ENCODE peak calls at places on chromosome 15, in four cellular contexts. One of them, this sample, is unnamed.

GRCh38 chr15:52154896-52155865 is 36.0 kb downstream of the GNB5 start:
- DNase-seq in progenitor cell of endocrine pancreas: no peak
- DNase-seq in COR-L47: no peak
- DNase-seq in PC-9: no peak
- DNase-seq in this sample: no peak

GRCh38 chr15:67307156-67307555 is 52.6 kb downstream of the IQCH start:
- DNase-seq in PC-9: no peak
- DNase-seq in COR-L47: no peak
- DNase-seq in progenitor cell of endocrine pancreas: no peak
- DNase-seq in this sample: no peak

GRCh38 chr15:80507638-80508316 is 103.6 kb downstream of the ARNT2 start:
- DNase-seq in progenitor cell of endocrine pancreas: no peak
- DNase-seq in COR-L47: no peak
- DNase-seq in PC-9: no peak
- DNase-seq in this sample: no peak

GRCh38 chr15:66226736-66227135 is 26.8 kb downstream of the MEGF11 start:
- DNase-seq in progenitor cell of endocrine pancreas: no peak
- DNase-seq in PC-9: no peak
- DNase-seq in COR-L47: no peak
- DNase-seq in this sample: no peak

GRCh38 chr15:101332061-101332467 is 37.0 kb upstream of the SNRPA1 start:
- DNase-seq in progenitor cell of endocrine pancreas: no peak
- DNase-seq in COR-L47: no peak
- DNase-seq in PC-9: no peak
- DNase-seq in this sample: no peak

GRCh38 chr15:38768970-38769369 is 204.4 kb upstream of the RASGRP1 start:
- DNase-seq in progenitor cell of endocrine pancreas: no peak
- DNase-seq in PC-9: no peak
- DNase-seq in COR-L47: no peak
- DNase-seq in this sample: no peak

GRCh38 chr15:73318463-73319351 is 50.1 kb downstream of the HCN4 start:
- DNase-seq in COR-L47: peak; percentile 99
- DNase-seq in PC-9: no peak
- DNase-seq in progenitor cell of endocrine pancreas: no peak
- DNase-seq in this sample: peak; percentile 25

GRCh38 chr15:63597033-63597790 is at the start of gene FBXL22:
- DNase-seq in COR-L47: no peak
- DNase-seq in progenitor cell of endocrine pancreas: no peak
- DNase-seq in PC-9: no peak
- DNase-seq in this sample: no peak

GRCh38 chr15:70704166-70704565 is 59.2 kb downstream of the UACA start:
- DNase-seq in COR-L47: no peak
- DNase-seq in PC-9: no peak
- DNase-seq in progenitor cell of endocrine pancreas: no peak
- DNase-seq in this sample: no peak

GRCh38 chr15:69468241-69469121 is 15.9 kb downstream of the RPLP1 start:
- DNase-seq in progenitor cell of endocrine pancreas: no peak
- DNase-seq in PC-9: peak; percentile 81
- DNase-seq in COR-L47: peak; percentile 95
- DNase-seq in this sample: peak; percentile 84

GRCh38 chr15:59307164-59307535 is 65.5 kb downstream of the MYO1E start:
- DNase-seq in PC-9: no peak
- DNase-seq in COR-L47: no peak
- DNase-seq in progenitor cell of endocrine pancreas: no peak
- DNase-seq in this sample: no peak

GRCh38 chr15:54803139-54803808 is 393.5 kb downstream of the RSL24D1 start:
- DNase-seq in COR-L47: no peak
- DNase-seq in progenitor cell of endocrine pancreas: no peak
- DNase-seq in PC-9: no peak
- DNase-seq in this sample: no peak

GRCh38 chr15:37136666-37137065 is 36.3 kb upstream of the MEIS2 start:
- DNase-seq in progenitor cell of endocrine pancreas: no peak
- DNase-seq in COR-L47: no peak
- DNase-seq in PC-9: no peak
- DNase-seq in this sample: no peak

GRCh38 chr15:90883971-90884718 is at the start of gene FES:
- DNase-seq in progenitor cell of endocrine pancreas: no peak
- DNase-seq in PC-9: no peak
- DNase-seq in COR-L47: no peak
- DNase-seq in this sample: no peak

GRCh38 chr15:58555168-58556027 is 123.6 kb downstream of the LIPC start:
- DNase-seq in PC-9: no peak
- DNase-seq in progenitor cell of endocrine pancreas: no peak
- DNase-seq in COR-L47: no peak
- DNase-seq in this sample: no peak

GRCh38 chr15:40006646-40007045 is 32.3 kb downstream of the SRP14 start:
- DNase-seq in progenitor cell of endocrine pancreas: no peak
- DNase-seq in COR-L47: no peak
- DNase-seq in PC-9: no peak
- DNase-seq in this sample: no peak

GRCh38 chr15:79593119-79593869 is 161.2 kb downstream of the MINAR1 start:
- DNase-seq in progenitor cell of endocrine pancreas: no peak
- DNase-seq in PC-9: no peak
- DNase-seq in COR-L47: no peak
- DNase-seq in this sample: no peak

GRCh38 chr15:76460871-76461270 is 124.3 kb downstream of the ISL2 start:
- DNase-seq in progenitor cell of endocrine pancreas: no peak
- DNase-seq in PC-9: no peak
- DNase-seq in COR-L47: no peak
- DNase-seq in this sample: no peak

GRCh38 chr15:67303490-67304363 is 49.1 kb downstream of the IQCH start:
- DNase-seq in progenitor cell of endocrine pancreas: no peak
- DNase-seq in COR-L47: peak; percentile 48
- DNase-seq in PC-9: no peak
- DNase-seq in this sample: no peak

GRCh38 chr15:78855746-78856145 is 16.9 kb upstream of the MORF4L1 start:
- DNase-seq in progenitor cell of endocrine pancreas: no peak
- DNase-seq in PC-9: no peak
- DNase-seq in COR-L47: no peak
- DNase-seq in this sample: no peak

GRCh38 chr15:64247906-64248541 is 85.2 kb upstream of the PPIB start:
- DNase-seq in PC-9: peak; percentile 48
- DNase-seq in progenitor cell of endocrine pancreas: no peak
- DNase-seq in COR-L47: peak; percentile 90
- DNase-seq in this sample: no peak

GRCh38 chr15:60351066-60351465 is 46.7 kb downstream of the ANXA2 start:
- DNase-seq in PC-9: no peak
- DNase-seq in progenitor cell of endocrine pancreas: no peak
- DNase-seq in COR-L47: no peak
- DNase-seq in this sample: peak; percentile 86

GRCh38 chr15:39830166-39830565 is 47.5 kb upstream of the FSIP1 start:
- DNase-seq in PC-9: no peak
- DNase-seq in progenitor cell of endocrine pancreas: no peak
- DNase-seq in COR-L47: no peak
- DNase-seq in this sample: no peak

GRCh38 chr15:57504599-57504940 is 87.1 kb upstream of the MYZAP start:
- DNase-seq in PC-9: no peak
- DNase-seq in progenitor cell of endocrine pancreas: no peak
- DNase-seq in COR-L47: no peak
- DNase-seq in this sample: no peak

GRCh38 chr15:62594017-62594416 is 428.9 kb upstream of the C2CD4B start:
- DNase-seq in PC-9: no peak
- DNase-seq in COR-L47: no peak
- DNase-seq in progenitor cell of endocrine pancreas: no peak
- DNase-seq in this sample: no peak

GRCh38 chr15:52651868-52652267 is 27.3 kb downstream of the ATOSA start:
- DNase-seq in progenitor cell of endocrine pancreas: peak; percentile 11
- DNase-seq in PC-9: no peak
- DNase-seq in COR-L47: peak; percentile 78
- DNase-seq in this sample: peak; percentile 35

GRCh38 chr15:58748787-58749531 is 548 bp downstream of the ADAM10 start:
- DNase-seq in COR-L47: peak; percentile 64
- DNase-seq in progenitor cell of endocrine pancreas: peak; percentile 54
- DNase-seq in PC-9: peak; percentile 31
- DNase-seq in this sample: peak; percentile 43

This sample was measured in NCI-H1092.